ENCODE peak calls at places on chromosomes 6 and 20, in nine cellular contexts. One of them, this sample, is unnamed.
A peak's percentile ranks its signal among the peaks of the same experiment; 100 is the strongest.

GRCh38 chr20:16860914-16861313 is 112.8 kb downstream of the OTOR start:
- DNase-seq in psoas muscle: no peak
- DNase-seq in mucosa of descending colon: no peak
- DNase-seq in PC-3: no peak
- DNase-seq in OCI-LY7: no peak
- DNase-seq in transverse colon: no peak
- DNase-seq in IMR-90: no peak
- DNase-seq in CD8-positive, alpha-beta T cell: no peak
- DNase-seq in mammary epithelial cell: no peak
- DNase-seq in this sample: no peak

GRCh38 chr6:165774903-165775608 is 112.0 kb upstream of the PDE10A start:
- DNase-seq in PC-3: no peak
- DNase-seq in IMR-90: no peak
- DNase-seq in psoas muscle: no peak
- DNase-seq in transverse colon: no peak
- DNase-seq in mammary epithelial cell: no peak
- DNase-seq in mucosa of descending colon: no peak
- DNase-seq in OCI-LY7: no peak
- DNase-seq in CD8-positive, alpha-beta T cell: no peak
- DNase-seq in this sample: no peak

GRCh38 chr20:63230800-63231268 is 4.9 kb upstream of the BIRC7 start:
- DNase-seq in OCI-LY7: no peak
- DNase-seq in transverse colon: peak; percentile 32
- DNase-seq in mammary epithelial cell: peak; percentile 42
- DNase-seq in PC-3: peak; percentile 58
- DNase-seq in mucosa of descending colon: no peak
- DNase-seq in IMR-90: peak; percentile 60
- DNase-seq in CD8-positive, alpha-beta T cell: peak; percentile 16
- DNase-seq in psoas muscle: peak; percentile 65
- DNase-seq in this sample: no peak

GRCh38 chr6:156794546-156794945 is 17.4 kb downstream of the ARID1B start:
- DNase-seq in mucosa of descending colon: no peak
- DNase-seq in CD8-positive, alpha-beta T cell: no peak
- DNase-seq in IMR-90: no peak
- DNase-seq in transverse colon: no peak
- DNase-seq in psoas muscle: no peak
- DNase-seq in mammary epithelial cell: no peak
- DNase-seq in PC-3: no peak
- DNase-seq in OCI-LY7: no peak
- DNase-seq in this sample: no peak

GRCh38 chr6:4489538-4489937 is 286.7 kb upstream of the CDYL start:
- DNase-seq in CD8-positive, alpha-beta T cell: no peak
- DNase-seq in IMR-90: no peak
- DNase-seq in OCI-LY7: no peak
- DNase-seq in psoas muscle: no peak
- DNase-seq in transverse colon: no peak
- DNase-seq in mucosa of descending colon: no peak
- DNase-seq in mammary epithelial cell: no peak
- DNase-seq in PC-3: no peak
- DNase-seq in this sample: no peak

GRCh38 chr6:150078788-150079187 is 9.9 kb upstream of the ULBP3 start:
- DNase-seq in psoas muscle: no peak
- DNase-seq in CD8-positive, alpha-beta T cell: no peak
- DNase-seq in mucosa of descending colon: no peak
- DNase-seq in OCI-LY7: no peak
- DNase-seq in IMR-90: no peak
- DNase-seq in mammary epithelial cell: peak; percentile 72
- DNase-seq in PC-3: peak; percentile 73
- DNase-seq in transverse colon: peak; percentile 53
- DNase-seq in this sample: no peak

GRCh38 chr6:111417946-111418345 is 65.1 kb downstream of the REV3L start:
- DNase-seq in psoas muscle: no peak
- DNase-seq in transverse colon: no peak
- DNase-seq in mammary epithelial cell: peak; percentile 43
- DNase-seq in mucosa of descending colon: no peak
- DNase-seq in CD8-positive, alpha-beta T cell: no peak
- DNase-seq in PC-3: peak; percentile 46
- DNase-seq in IMR-90: peak; percentile 13
- DNase-seq in OCI-LY7: no peak
- DNase-seq in this sample: no peak

GRCh38 chr20:47875302-47876025 is 90.2 kb upstream of the SULF2 start:
- DNase-seq in CD8-positive, alpha-beta T cell: no peak
- DNase-seq in IMR-90: no peak
- DNase-seq in mammary epithelial cell: no peak
- DNase-seq in transverse colon: no peak
- DNase-seq in PC-3: no peak
- DNase-seq in psoas muscle: no peak
- DNase-seq in mucosa of descending colon: no peak
- DNase-seq in OCI-LY7: no peak
- DNase-seq in this sample: no peak

GRCh38 chr6:151285121-151285520 is 45.4 kb downstream of the AKAP12 start:
- DNase-seq in mammary epithelial cell: peak; percentile 39
- DNase-seq in OCI-LY7: no peak
- DNase-seq in mucosa of descending colon: no peak
- DNase-seq in transverse colon: no peak
- DNase-seq in CD8-positive, alpha-beta T cell: no peak
- DNase-seq in IMR-90: peak; percentile 80
- DNase-seq in psoas muscle: no peak
- DNase-seq in PC-3: peak; percentile 37
- DNase-seq in this sample: no peak

GRCh38 chr6:98054453-98054852 is 771.4 kb upstream of the MMS22L start:
- DNase-seq in OCI-LY7: peak; percentile 3
- DNase-seq in mucosa of descending colon: no peak
- DNase-seq in CD8-positive, alpha-beta T cell: no peak
- DNase-seq in psoas muscle: no peak
- DNase-seq in PC-3: peak; percentile 29
- DNase-seq in mammary epithelial cell: peak; percentile 6
- DNase-seq in IMR-90: peak; percentile 1
- DNase-seq in transverse colon: no peak
- DNase-seq in this sample: no peak

GRCh38 chr20:54545959-54546358 is 70.6 kb downstream of the DOK5 start:
- DNase-seq in mucosa of descending colon: no peak
- DNase-seq in PC-3: no peak
- DNase-seq in IMR-90: peak; percentile 36
- DNase-seq in psoas muscle: no peak
- DNase-seq in CD8-positive, alpha-beta T cell: no peak
- DNase-seq in mammary epithelial cell: no peak
- DNase-seq in OCI-LY7: no peak
- DNase-seq in transverse colon: no peak
- DNase-seq in this sample: no peak

GRCh38 chr6:135577059-135577538 is 79.6 kb upstream of the AHI1 start:
- DNase-seq in PC-3: no peak
- DNase-seq in psoas muscle: no peak
- DNase-seq in mucosa of descending colon: no peak
- DNase-seq in transverse colon: no peak
- DNase-seq in mammary epithelial cell: no peak
- DNase-seq in IMR-90: no peak
- DNase-seq in OCI-LY7: peak; percentile 7
- DNase-seq in CD8-positive, alpha-beta T cell: no peak
- DNase-seq in this sample: no peak

GRCh38 chr20:41173161-41173721 is 35.9 kb downstream of the PLCG1 start:
- DNase-seq in mucosa of descending colon: peak; percentile 78
- DNase-seq in mammary epithelial cell: peak; percentile 51
- DNase-seq in transverse colon: peak; percentile 86
- DNase-seq in PC-3: peak; percentile 78
- DNase-seq in CD8-positive, alpha-beta T cell: peak; percentile 63
- DNase-seq in OCI-LY7: peak; percentile 64
- DNase-seq in psoas muscle: peak; percentile 93
- DNase-seq in IMR-90: peak; percentile 80
- DNase-seq in this sample: peak; percentile 94

GRCh38 chr6:125114248-125114858 is 39.2 kb upstream of the TPD52L1 start:
- DNase-seq in transverse colon: peak; percentile 59
- DNase-seq in IMR-90: peak; percentile 61
- DNase-seq in OCI-LY7: peak; percentile 41
- DNase-seq in CD8-positive, alpha-beta T cell: peak; percentile 24
- DNase-seq in psoas muscle: no peak
- DNase-seq in mucosa of descending colon: no peak
- DNase-seq in PC-3: peak; percentile 74
- DNase-seq in mammary epithelial cell: peak; percentile 35
- DNase-seq in this sample: peak; percentile 30

GRCh38 chr6:10557886-10558285 is 36.7 kb downstream of the GCNT2 start:
- DNase-seq in transverse colon: no peak
- DNase-seq in psoas muscle: no peak
- DNase-seq in PC-3: no peak
- DNase-seq in CD8-positive, alpha-beta T cell: no peak
- DNase-seq in mammary epithelial cell: no peak
- DNase-seq in OCI-LY7: no peak
- DNase-seq in mucosa of descending colon: no peak
- DNase-seq in IMR-90: no peak
- DNase-seq in this sample: no peak

GRCh38 chr20:37390891-37391525 is 45.1 kb downstream of the SRC start:
- DNase-seq in CD8-positive, alpha-beta T cell: no peak
- DNase-seq in mammary epithelial cell: no peak
- DNase-seq in IMR-90: no peak
- DNase-seq in PC-3: no peak
- DNase-seq in OCI-LY7: no peak
- DNase-seq in transverse colon: no peak
- DNase-seq in psoas muscle: peak; percentile 37
- DNase-seq in mucosa of descending colon: no peak
- DNase-seq in this sample: peak; percentile 84

GRCh38 chr6:139932671-139933070 is 558.2 kb upstream of the CITED2 start:
- DNase-seq in CD8-positive, alpha-beta T cell: no peak
- DNase-seq in psoas muscle: no peak
- DNase-seq in PC-3: peak; percentile 4
- DNase-seq in transverse colon: no peak
- DNase-seq in mammary epithelial cell: no peak
- DNase-seq in mucosa of descending colon: no peak
- DNase-seq in IMR-90: no peak
- DNase-seq in OCI-LY7: no peak
- DNase-seq in this sample: no peak

GRCh38 chr6:71420693-71421328 is 132.2 kb downstream of the OGFRL1 start:
- DNase-seq in IMR-90: peak; percentile 94
- DNase-seq in psoas muscle: peak; percentile 97
- DNase-seq in mucosa of descending colon: peak; percentile 88
- DNase-seq in OCI-LY7: no peak
- DNase-seq in transverse colon: peak; percentile 84
- DNase-seq in mammary epithelial cell: peak; percentile 95
- DNase-seq in CD8-positive, alpha-beta T cell: peak; percentile 16
- DNase-seq in PC-3: peak; percentile 92
- DNase-seq in this sample: no peak

GRCh38 chr6:162379762-162380409 is 347.7 kb downstream of the PRKN start:
- DNase-seq in CD8-positive, alpha-beta T cell: no peak
- DNase-seq in OCI-LY7: no peak
- DNase-seq in IMR-90: no peak
- DNase-seq in PC-3: no peak
- DNase-seq in mammary epithelial cell: no peak
- DNase-seq in psoas muscle: no peak
- DNase-seq in mucosa of descending colon: no peak
- DNase-seq in transverse colon: no peak
- DNase-seq in this sample: no peak

GRCh38 chr6:33299237-33299944 is 649 bp upstream of the RGL2 start:
- DNase-seq in OCI-LY7: peak; percentile 96
- DNase-seq in psoas muscle: peak; percentile 96
- DNase-seq in mucosa of descending colon: peak; percentile 95
- DNase-seq in CD8-positive, alpha-beta T cell: peak; percentile 95
- DNase-seq in IMR-90: peak; percentile 88
- DNase-seq in mammary epithelial cell: peak; percentile 90
- DNase-seq in PC-3: peak; percentile 93
- DNase-seq in transverse colon: peak; percentile 95
- DNase-seq in this sample: peak; percentile 89

GRCh38 chr6:166767191-166767590 is 140.1 kb upstream of the RPS6KA2 start:
- DNase-seq in CD8-positive, alpha-beta T cell: no peak
- DNase-seq in psoas muscle: no peak
- DNase-seq in IMR-90: no peak
- DNase-seq in transverse colon: no peak
- DNase-seq in PC-3: no peak
- DNase-seq in OCI-LY7: no peak
- DNase-seq in mucosa of descending colon: no peak
- DNase-seq in mammary epithelial cell: no peak
- DNase-seq in this sample: no peak

GRCh38 chr6:83038246-83038645 is 27.4 kb downstream of the UBE3D start:
- DNase-seq in psoas muscle: no peak
- DNase-seq in CD8-positive, alpha-beta T cell: no peak
- DNase-seq in transverse colon: no peak
- DNase-seq in PC-3: peak; percentile 66
- DNase-seq in OCI-LY7: no peak
- DNase-seq in IMR-90: no peak
- DNase-seq in mucosa of descending colon: no peak
- DNase-seq in mammary epithelial cell: peak; percentile 20
- DNase-seq in this sample: no peak
- H3K4me3 ChIP-seq in psoas muscle: no peak overlapping the region
- H3K4me3 ChIP-seq in CD8-positive, alpha-beta T cell: no peak overlapping the region
- H3K4me3 ChIP-seq in transverse colon: no peak overlapping the region
- H3K4me3 ChIP-seq in PC-3: no peak overlapping the region
- H3K4me3 ChIP-seq in OCI-LY7: no peak overlapping the region
- H3K4me3 ChIP-seq in IMR-90: no peak overlapping the region
- H3K4me3 ChIP-seq in mucosa of descending colon: no peak overlapping the region
- H3K4me3 ChIP-seq in mammary epithelial cell: no peak overlapping the region
- H3K4me3 ChIP-seq in this sample: no peak overlapping the region

GRCh38 chr6:15644904-15645303 is 17.9 kb downstream of the DTNBP1 start:
- DNase-seq in psoas muscle: no peak
- DNase-seq in IMR-90: no peak
- DNase-seq in mucosa of descending colon: no peak
- DNase-seq in PC-3: no peak
- DNase-seq in transverse colon: no peak
- DNase-seq in mammary epithelial cell: no peak
- DNase-seq in CD8-positive, alpha-beta T cell: no peak
- DNase-seq in OCI-LY7: no peak
- DNase-seq in this sample: no peak
- H3K9me3 ChIP-seq in psoas muscle: peaks cover 12% of the 10 kb centered on the region
- H3K9me3 ChIP-seq in IMR-90: peaks cover 6% of the 10 kb centered on the region
- H3K9me3 ChIP-seq in mucosa of descending colon: peaks cover 13% of the 10 kb centered on the region
- H3K9me3 ChIP-seq in PC-3: peaks cover 7% of the 10 kb centered on the region
- H3K9me3 ChIP-seq in transverse colon: peaks cover 19% of the 10 kb centered on the region
- H3K9me3 ChIP-seq in mammary epithelial cell: no peaks in the 10 kb centered on the region
- H3K9me3 ChIP-seq in CD8-positive, alpha-beta T cell: peaks cover 10% of the 10 kb centered on the region
- H3K9me3 ChIP-seq in OCI-LY7: peaks cover 17% of the 10 kb centered on the region
- H3K9me3 ChIP-seq in this sample: peaks cover 3% of the 10 kb centered on the region

GRCh38 chr6:32153252-32153834 is 598 bp upstream of the PPT2 start:
- DNase-seq in mucosa of descending colon: peak; percentile 71
- DNase-seq in CD8-positive, alpha-beta T cell: peak; percentile 37
- DNase-seq in IMR-90: peak; percentile 41
- DNase-seq in psoas muscle: peak; percentile 64
- DNase-seq in mammary epithelial cell: peak; percentile 13
- DNase-seq in OCI-LY7: no peak
- DNase-seq in transverse colon: no peak
- DNase-seq in PC-3: peak; percentile 36
- DNase-seq in this sample: peak; percentile 77
- TF ChIP-seq CTCF in mucosa of descending colon: no peak
- TF ChIP-seq CTCF in CD8-positive, alpha-beta T cell: no peak
- TF ChIP-seq CTCF in IMR-90: peak; percentile 26
- TF ChIP-seq CTCF in psoas muscle: peak; percentile 13
- TF ChIP-seq CTCF in mammary epithelial cell: peak; percentile 38
- TF ChIP-seq CTCF in OCI-LY7: no peak
- TF ChIP-seq CTCF in transverse colon: no peak
- TF ChIP-seq CTCF in PC-3: no peak
- TF ChIP-seq CTCF in this sample: no peak

DNA sequence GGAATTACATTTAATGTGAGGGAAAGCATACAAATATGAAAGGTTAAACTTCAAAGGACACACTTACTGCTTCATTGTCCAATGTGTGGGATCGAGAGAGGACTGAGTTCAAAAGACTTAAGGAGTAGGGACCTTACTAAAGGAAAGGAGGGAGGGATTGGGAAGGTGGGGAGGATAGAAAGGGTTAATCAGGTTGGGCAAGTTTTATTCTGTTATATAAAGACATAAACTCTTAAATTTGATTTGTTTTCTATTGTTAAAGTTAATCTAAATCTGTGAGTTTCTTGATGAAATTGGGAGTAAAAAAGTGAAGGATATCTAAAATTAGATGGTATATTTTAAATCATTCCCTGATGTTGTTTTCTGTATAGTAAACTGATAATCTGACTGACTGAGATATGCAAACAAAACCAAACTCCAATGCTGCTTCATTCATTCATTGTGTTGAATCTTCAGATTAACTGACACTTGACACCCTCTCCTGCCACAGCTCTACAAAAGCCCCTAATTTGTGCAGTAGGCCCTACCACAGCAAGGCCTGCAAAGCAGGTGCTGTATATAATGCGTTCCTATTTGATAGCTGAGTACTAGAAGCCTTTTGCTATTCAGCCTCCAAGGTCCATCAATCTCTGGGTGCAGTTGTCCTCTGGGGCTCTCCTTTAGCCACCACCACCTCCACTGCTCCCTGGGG is 1.3 kb upstream of the UBE2J1 start:
- DNase-seq in IMR-90: no peak
- DNase-seq in CD8-positive, alpha-beta T cell: no peak
- DNase-seq in transverse colon: no peak
- DNase-seq in mammary epithelial cell: no peak
- DNase-seq in mucosa of descending colon: no peak
- DNase-seq in PC-3: no peak
- DNase-seq in OCI-LY7: peak; percentile 86
- DNase-seq in psoas muscle: no peak
- DNase-seq in this sample: no peak
- H3K4me3 ChIP-seq in IMR-90: no peak overlapping the region
- H3K4me3 ChIP-seq in CD8-positive, alpha-beta T cell: peak overlapping the region; percentile 58
- H3K4me3 ChIP-seq in transverse colon: no peak overlapping the region
- H3K4me3 ChIP-seq in mammary epithelial cell: no peak overlapping the region
- H3K4me3 ChIP-seq in mucosa of descending colon: no peak overlapping the region
- H3K4me3 ChIP-seq in PC-3: no peak overlapping the region
- H3K4me3 ChIP-seq in OCI-LY7: peak overlapping the region; percentile 78
- H3K4me3 ChIP-seq in psoas muscle: peak overlapping the region; percentile 92
- H3K4me3 ChIP-seq in this sample: no peak overlapping the region